ENCODE peak calls at places on chromosomes 7 and 10, in four cellular contexts. One of them, this sample, is unnamed. For H3K4me1, the result is how much of the 10 kb centered on the place peaks cover.

GRCh38 chr10:61869772-61870520 is 31.6 kb upstream of the ARID5B start:
- DNase-seq in IMR-90: peak
- DNase-seq in stomach: no peak
- DNase-seq in ovary: no peak
- DNase-seq in this sample: no peak

GRCh38 chr7:20408467-20408826 is 77.7 kb downstream of the ITGB8 start:
- DNase-seq in IMR-90: peak
- DNase-seq in stomach: no peak
- DNase-seq in ovary: no peak
- DNase-seq in this sample: no peak

GRCh38 chr7:157775560-157776332 is 438.9 kb downstream of the DNAJB6 start:
- DNase-seq in IMR-90: no peak
- DNase-seq in stomach: no peak
- DNase-seq in ovary: no peak
- DNase-seq in this sample: no peak

GRCh38 chr10:12681250-12681649 is 320.3 kb downstream of the CCDC3 start:
- DNase-seq in IMR-90: no peak
- DNase-seq in stomach: no peak
- DNase-seq in ovary: no peak
- DNase-seq in this sample: no peak

GRCh38 chr7:16356241-16356958 is 64.9 kb downstream of the CRPPA start:
- DNase-seq in IMR-90: peak
- DNase-seq in stomach: no peak
- DNase-seq in ovary: no peak
- DNase-seq in this sample: no peak

GRCh38 chr7:148773344-148773743 is 74.6 kb downstream of the CUL1 start:
- DNase-seq in IMR-90: no peak
- DNase-seq in stomach: no peak
- DNase-seq in ovary: no peak
- DNase-seq in this sample: no peak

GRCh38 chr10:79273603-79274002 is 73.7 kb upstream of the PPIF start:
- DNase-seq in IMR-90: no peak
- DNase-seq in stomach: no peak
- DNase-seq in ovary: peak
- DNase-seq in this sample: no peak

GRCh38 chr10:125265579-125265955 is 105.2 kb upstream of the CTBP2 start:
- DNase-seq in IMR-90: no peak
- DNase-seq in stomach: no peak
- DNase-seq in ovary: no peak
- DNase-seq in this sample: no peak

GRCh38 chr7:43211276-43211675 is 98.8 kb downstream of the HECW1 start:
- DNase-seq in IMR-90: no peak
- DNase-seq in stomach: no peak
- DNase-seq in ovary: no peak
- DNase-seq in this sample: no peak

GRCh38 chr10:69901623-69902505 is 100.2 kb downstream of the COL13A1 start:
- DNase-seq in IMR-90: peak
- DNase-seq in stomach: peak
- DNase-seq in ovary: no peak
- DNase-seq in this sample: peak

GRCh38 chr10:129332476-129332875 is 134.6 kb upstream of the MGMT start:
- DNase-seq in IMR-90: peak
- DNase-seq in stomach: no peak
- DNase-seq in ovary: no peak
- DNase-seq in this sample: no peak

GRCh38 chr10:75487087-75487784 is 55.8 kb downstream of the LRMDA start:
- DNase-seq in IMR-90: no peak
- DNase-seq in stomach: no peak
- DNase-seq in ovary: no peak
- DNase-seq in this sample: no peak

GRCh38 chr10:89182894-89183293 is 24.2 kb downstream of the CH25H start:
- DNase-seq in IMR-90: no peak
- DNase-seq in stomach: no peak
- DNase-seq in ovary: no peak
- DNase-seq in this sample: no peak

GRCh38 chr10:49379596-49380410 is 16.1 kb downstream of the DRGX start:
- DNase-seq in IMR-90: no peak
- DNase-seq in stomach: no peak
- DNase-seq in ovary: no peak
- DNase-seq in this sample: no peak

GRCh38 chr10:132465889-132466519 is 69.0 kb downstream of the PWWP2B start:
- DNase-seq in IMR-90: no peak
- DNase-seq in stomach: no peak
- DNase-seq in ovary: peak
- DNase-seq in this sample: no peak

GRCh38 chr7:100407285-100408180 is 21.0 kb downstream of the ZCWPW1 start:
- DNase-seq in IMR-90: peak
- DNase-seq in stomach: no peak
- DNase-seq in ovary: no peak
- DNase-seq in this sample: no peak

GRCh38 chr7:76225379-76225778 is 23.7 kb downstream of the SRRM3 start:
- DNase-seq in IMR-90: peak
- DNase-seq in stomach: no peak
- DNase-seq in ovary: peak
- DNase-seq in this sample: no peak

GRCh38 chr10:28118985-28119628 is 120.2 kb upstream of the ODAD2 start:
- DNase-seq in IMR-90: no peak
- DNase-seq in stomach: no peak
- DNase-seq in ovary: no peak
- DNase-seq in this sample: no peak

GRCh38 chr10:43336641-43337318 is 34.7 kb upstream of the FXYD4 start:
- DNase-seq in IMR-90: no peak
- DNase-seq in stomach: no peak
- DNase-seq in ovary: no peak
- DNase-seq in this sample: no peak

GRCh38 chr10:132443605-132443997 is 46.6 kb downstream of the PWWP2B start:
- DNase-seq in IMR-90: peak
- DNase-seq in stomach: no peak
- DNase-seq in ovary: peak
- DNase-seq in this sample: peak

GRCh38 chr7:139734395-139734794 is 43.4 kb downstream of the HIPK2 start:
- DNase-seq in IMR-90: peak
- DNase-seq in stomach: no peak
- DNase-seq in ovary: no peak
- DNase-seq in this sample: no peak

GRCh38 chr7:33764752-33765451 is 140.4 kb upstream of the BMPER start:
- DNase-seq in IMR-90: peak
- DNase-seq in stomach: peak
- DNase-seq in ovary: no peak
- DNase-seq in this sample: no peak

GRCh38 chr7:102426268-102427031 is 6.9 kb upstream of the ORAI2 start:
- DNase-seq in IMR-90: no peak
- DNase-seq in stomach: no peak
- DNase-seq in ovary: no peak
- DNase-seq in this sample: peak

GRCh38 chr7:51457079-51457478 is 140.5 kb upstream of the COBL start:
- DNase-seq in IMR-90: no peak
- DNase-seq in stomach: no peak
- DNase-seq in ovary: no peak
- DNase-seq in this sample: no peak

GRCh38 chr10:42975558-42976352 is 101.1 kb upstream of the RET start:
- DNase-seq in IMR-90: no peak
- DNase-seq in stomach: peak
- DNase-seq in ovary: no peak
- DNase-seq in this sample: no peak

GRCh38 chr10:98815039-98815660 is 368.4 kb upstream of the HPS1 start:
- DNase-seq in IMR-90: no peak
- DNase-seq in stomach: no peak
- DNase-seq in ovary: no peak
- DNase-seq in this sample: no peak

GRCh38 chr7:157907091-157907490 is 570.3 kb downstream of the DNAJB6 start:
- DNase-seq in IMR-90: no peak
- DNase-seq in stomach: no peak
- DNase-seq in ovary: no peak
- DNase-seq in this sample: no peak

GRCh38 chr7:132472463-132473120 is 103.7 kb downstream of the PLXNA4 start:
- DNase-seq in IMR-90: no peak
- DNase-seq in stomach: no peak
- DNase-seq in ovary: peak
- DNase-seq in this sample: no peak

GRCh38 chr10:70738425-70739121 is 46.6 kb downstream of the TBATA start:
- DNase-seq in IMR-90: no peak
- DNase-seq in stomach: no peak
- DNase-seq in ovary: no peak
- DNase-seq in this sample: no peak

GRCh38 chr10:73424478-73424877 is 8.9 kb downstream of the MSS51 start:
- DNase-seq in IMR-90: no peak
- DNase-seq in stomach: no peak
- DNase-seq in ovary: no peak
- DNase-seq in this sample: no peak

GRCh38 chr7:118185163-118185860 is 1.3 kb downstream of the LSM8 start:
- DNase-seq in IMR-90: peak
- DNase-seq in stomach: no peak
- DNase-seq in ovary: no peak
- DNase-seq in this sample: no peak

GRCh38 chr7:132386249-132386681 is 190.0 kb downstream of the PLXNA4 start:
- DNase-seq in IMR-90: no peak
- DNase-seq in stomach: peak
- DNase-seq in ovary: peak
- DNase-seq in this sample: no peak

GRCh38 chr7:88132725-88133124 is 87.1 kb downstream of the SRI start:
- DNase-seq in IMR-90: no peak
- DNase-seq in stomach: no peak
- DNase-seq in ovary: no peak
- DNase-seq in this sample: no peak

GRCh38 chr7:30351724-30352123 is 67.3 kb downstream of the ZNRF2 start:
- DNase-seq in IMR-90: no peak
- DNase-seq in stomach: no peak
- DNase-seq in ovary: no peak
- DNase-seq in this sample: no peak

GRCh38 chr10:124717358-124717757 is 26.8 kb downstream of the FAM53B start:
- DNase-seq in IMR-90: no peak
- DNase-seq in stomach: no peak
- DNase-seq in ovary: no peak
- DNase-seq in this sample: no peak

GRCh38 chr10:29811751-29812427 is 177.1 kb upstream of the SVIL start:
- DNase-seq in IMR-90: peak
- DNase-seq in stomach: no peak
- DNase-seq in ovary: peak
- DNase-seq in this sample: no peak
- TF ChIP-seq POLR2A in IMR-90: peak
- TF ChIP-seq POLR2A in stomach: no peak
- TF ChIP-seq POLR2A in ovary: no peak
- TF ChIP-seq POLR2A in this sample: no peak

GRCh38 chr10:102280397-102281015 is 35.2 kb downstream of the GBF1 start:
- DNase-seq in IMR-90: peak
- DNase-seq in stomach: no peak
- DNase-seq in ovary: no peak
- DNase-seq in this sample: no peak

GRCh38 chr10:102283488-102283887 is 38.2 kb downstream of the GBF1 start:
- DNase-seq in IMR-90: no peak
- DNase-seq in stomach: no peak
- DNase-seq in ovary: no peak
- DNase-seq in this sample: no peak

GRCh38 chr10:102283890-102284289 is 38.6 kb downstream of the GBF1 start:
- DNase-seq in IMR-90: no peak
- DNase-seq in stomach: no peak
- DNase-seq in ovary: no peak
- DNase-seq in this sample: no peak

GRCh38 chr10:102279104-102279503 is 33.8 kb downstream of the GBF1 start:
- DNase-seq in IMR-90: no peak
- DNase-seq in stomach: no peak
- DNase-seq in ovary: no peak
- DNase-seq in this sample: no peak

DNA sequence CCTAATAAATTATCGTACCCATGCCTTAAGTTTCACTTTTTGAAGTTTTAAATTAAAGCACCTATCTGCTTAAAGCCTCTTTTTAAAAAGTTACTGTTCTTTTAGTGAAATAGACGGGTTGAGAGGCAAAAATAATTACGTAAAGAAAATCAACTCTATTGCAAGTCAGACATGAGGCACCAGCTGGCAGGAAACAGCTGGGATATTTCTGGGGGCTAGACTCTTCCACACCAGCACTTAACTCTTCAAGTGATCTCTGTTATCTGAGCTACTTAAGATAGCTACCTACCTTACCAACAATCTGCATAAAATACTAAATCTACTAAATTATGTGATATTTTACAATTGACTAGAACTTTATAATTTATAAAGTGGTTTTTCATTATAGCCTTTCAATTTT is 35.8 kb downstream of the GBF1 start:
- DNase-seq in IMR-90: peak
- DNase-seq in stomach: no peak
- DNase-seq in ovary: no peak
- DNase-seq in this sample: no peak
- H3K4me3 ChIP-seq in IMR-90: no peak
- H3K4me3 ChIP-seq in stomach: no peak
- H3K4me3 ChIP-seq in ovary: no peak
- H3K4me3 ChIP-seq in this sample: no peak

GRCh38 chr7:5696346-5697100 is 84.9 kb downstream of the RNF216 start:
- DNase-seq in IMR-90: no peak
- DNase-seq in stomach: no peak
- DNase-seq in ovary: no peak
- DNase-seq in this sample: no peak
- H3K4me1 ChIP-seq in IMR-90: half or more
- H3K4me1 ChIP-seq in stomach: half or more
- H3K4me1 ChIP-seq in ovary: half or more
- H3K4me1 ChIP-seq in this sample: under half

GRCh38 chr10:93565421-93565820 is 1.0 kb upstream of the FFAR4 start:
- DNase-seq in IMR-90: no peak
- DNase-seq in stomach: no peak
- DNase-seq in ovary: no peak
- DNase-seq in this sample: no peak

GRCh38 chr10:93566435-93567276 is at the start of gene FFAR4:
- DNase-seq in IMR-90: no peak
- DNase-seq in stomach: peak
- DNase-seq in ovary: no peak
- DNase-seq in this sample: no peak

GRCh38 chr10:93570383-93570782 is 3.9 kb downstream of the FFAR4 start:
- DNase-seq in IMR-90: no peak
- DNase-seq in stomach: no peak
- DNase-seq in ovary: no peak
- DNase-seq in this sample: no peak

GRCh38 chr10:93567277-93568104 is 1.0 kb downstream of the FFAR4 start:
- DNase-seq in IMR-90: no peak
- DNase-seq in stomach: no peak
- DNase-seq in ovary: no peak
- DNase-seq in this sample: no peak

DNA sequence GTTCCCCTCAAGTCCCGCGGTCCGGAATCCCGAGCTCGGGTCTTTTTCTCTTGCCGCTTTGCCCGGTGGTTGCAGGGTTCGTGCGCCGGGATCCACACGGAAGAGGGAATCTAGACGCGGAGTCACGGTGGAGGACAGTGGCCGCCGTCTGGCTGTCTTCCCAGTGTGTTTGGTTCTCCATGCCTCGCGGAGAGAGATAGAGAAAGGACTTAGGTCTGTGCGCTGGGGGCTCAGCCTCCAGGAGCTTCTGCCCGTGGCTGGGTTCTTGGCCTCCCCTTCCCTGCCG is 1.6 kb downstream of the FFAR4 start:
- DNase-seq in IMR-90: no peak
- DNase-seq in stomach: no peak
- DNase-seq in ovary: no peak
- DNase-seq in this sample: no peak
- TF ChIP-seq POLR2A in IMR-90: no peak
- TF ChIP-seq POLR2A in stomach: no peak
- TF ChIP-seq POLR2A in ovary: no peak
- TF ChIP-seq POLR2A in this sample: no peak